ENCODE peak calls at places on chromosomes 6 and 20, in four cellular contexts. One of them, this sample, is unnamed.

GRCh38 chr6:157994126-157994795 is 12.6 kb downstream of the SYNJ2 start:
- DNase-seq in cardiac fibroblast: no peak
- DNase-seq in CD8-positive, alpha-beta T cell: no peak
- DNase-seq in K562: no peak
- DNase-seq in this sample: no peak

GRCh38 chr20:45014671-45015415 is 48.5 kb downstream of the STK4 start:
- DNase-seq in cardiac fibroblast: peak; percentile 67
- DNase-seq in CD8-positive, alpha-beta T cell: no peak
- DNase-seq in K562: no peak
- DNase-seq in this sample: no peak

GRCh38 chr6:52417675-52418111 is 2.4 kb upstream of the EFHC1 start:
- DNase-seq in cardiac fibroblast: peak; percentile 88
- DNase-seq in CD8-positive, alpha-beta T cell: no peak
- DNase-seq in K562: peak; percentile 43
- DNase-seq in this sample: no peak

GRCh38 chr20:15836634-15837033 is 736.6 kb downstream of the KIF16B start:
- DNase-seq in cardiac fibroblast: no peak
- DNase-seq in CD8-positive, alpha-beta T cell: no peak
- DNase-seq in K562: no peak
- DNase-seq in this sample: no peak

GRCh38 chr20:25067102-25067987 is 9.4 kb upstream of the ACSS1 start:
- DNase-seq in cardiac fibroblast: no peak
- DNase-seq in CD8-positive, alpha-beta T cell: no peak
- DNase-seq in K562: no peak
- DNase-seq in this sample: no peak

GRCh38 chr6:122789078-122789861 is at the start of gene SMPDL3A:
- DNase-seq in cardiac fibroblast: peak; percentile 79
- DNase-seq in CD8-positive, alpha-beta T cell: no peak
- DNase-seq in K562: peak; percentile 63
- DNase-seq in this sample: peak; percentile 91

GRCh38 chr6:118709859-118710350 is 58.5 kb upstream of the CEP85L start:
- DNase-seq in cardiac fibroblast: peak; percentile 87
- DNase-seq in CD8-positive, alpha-beta T cell: peak; percentile 60
- DNase-seq in K562: peak; percentile 77
- DNase-seq in this sample: peak; percentile 10

GRCh38 chr20:51175156-51175555 is 152.2 kb upstream of the KCNG1 start:
- DNase-seq in cardiac fibroblast: no peak
- DNase-seq in CD8-positive, alpha-beta T cell: no peak
- DNase-seq in K562: no peak
- DNase-seq in this sample: no peak

GRCh38 chr6:35473849-35474128 is 5.6 kb downstream of the RPL10A start:
- DNase-seq in cardiac fibroblast: no peak
- DNase-seq in CD8-positive, alpha-beta T cell: no peak
- DNase-seq in K562: no peak
- DNase-seq in this sample: no peak

GRCh38 chr6:110755411-110755834 is 59.8 kb downstream of the CDK19 start:
- DNase-seq in cardiac fibroblast: no peak
- DNase-seq in CD8-positive, alpha-beta T cell: no peak
- DNase-seq in K562: no peak
- DNase-seq in this sample: no peak

GRCh38 chr6:2948228-2949025 is 22.9 kb downstream of the SERPINB6 start:
- DNase-seq in cardiac fibroblast: no peak
- DNase-seq in CD8-positive, alpha-beta T cell: no peak
- DNase-seq in K562: no peak
- DNase-seq in this sample: no peak

GRCh38 chr6:54980511-54981275 is 134.1 kb downstream of the FAM83B start:
- DNase-seq in cardiac fibroblast: no peak
- DNase-seq in CD8-positive, alpha-beta T cell: no peak
- DNase-seq in K562: no peak
- DNase-seq in this sample: no peak

GRCh38 chr6:138523347-138524210 is 24.3 kb upstream of the NHSL1 start:
- DNase-seq in cardiac fibroblast: peak; percentile 36
- DNase-seq in CD8-positive, alpha-beta T cell: no peak
- DNase-seq in K562: no peak
- DNase-seq in this sample: no peak

GRCh38 chr6:97669191-97669651 is 386.2 kb upstream of the MMS22L start:
- DNase-seq in cardiac fibroblast: peak; percentile 22
- DNase-seq in CD8-positive, alpha-beta T cell: no peak
- DNase-seq in K562: no peak
- DNase-seq in this sample: no peak

GRCh38 chr6:4291453-4292403 is 156.4 kb upstream of the ECI2 start:
- DNase-seq in cardiac fibroblast: peak; percentile 64
- DNase-seq in CD8-positive, alpha-beta T cell: no peak
- DNase-seq in K562: peak; percentile 47
- DNase-seq in this sample: no peak

GRCh38 chr6:122548281-122548680 is 61.9 kb upstream of the PKIB start:
- DNase-seq in cardiac fibroblast: no peak
- DNase-seq in CD8-positive, alpha-beta T cell: no peak
- DNase-seq in K562: no peak
- DNase-seq in this sample: no peak

GRCh38 chr20:17992224-17992637 is 23.4 kb downstream of the MGME1 start:
- DNase-seq in cardiac fibroblast: peak; percentile 14
- DNase-seq in CD8-positive, alpha-beta T cell: no peak
- DNase-seq in K562: no peak
- DNase-seq in this sample: no peak

GRCh38 chr6:10403385-10404106 is 11.3 kb downstream of the TFAP2A start:
- DNase-seq in cardiac fibroblast: peak; percentile 66
- DNase-seq in CD8-positive, alpha-beta T cell: no peak
- DNase-seq in K562: peak; percentile 42
- DNase-seq in this sample: no peak

GRCh38 chr20:21520702-21521595 is 7.1 kb upstream of the NKX2-2 start:
- DNase-seq in cardiac fibroblast: peak; percentile 34
- DNase-seq in CD8-positive, alpha-beta T cell: no peak
- DNase-seq in K562: no peak
- DNase-seq in this sample: no peak
- TF ChIP-seq CTCF in cardiac fibroblast: no peak
- TF ChIP-seq CTCF in CD8-positive, alpha-beta T cell: no peak
- TF ChIP-seq CTCF in K562: no peak
- TF ChIP-seq CTCF in this sample: no peak

DNA sequence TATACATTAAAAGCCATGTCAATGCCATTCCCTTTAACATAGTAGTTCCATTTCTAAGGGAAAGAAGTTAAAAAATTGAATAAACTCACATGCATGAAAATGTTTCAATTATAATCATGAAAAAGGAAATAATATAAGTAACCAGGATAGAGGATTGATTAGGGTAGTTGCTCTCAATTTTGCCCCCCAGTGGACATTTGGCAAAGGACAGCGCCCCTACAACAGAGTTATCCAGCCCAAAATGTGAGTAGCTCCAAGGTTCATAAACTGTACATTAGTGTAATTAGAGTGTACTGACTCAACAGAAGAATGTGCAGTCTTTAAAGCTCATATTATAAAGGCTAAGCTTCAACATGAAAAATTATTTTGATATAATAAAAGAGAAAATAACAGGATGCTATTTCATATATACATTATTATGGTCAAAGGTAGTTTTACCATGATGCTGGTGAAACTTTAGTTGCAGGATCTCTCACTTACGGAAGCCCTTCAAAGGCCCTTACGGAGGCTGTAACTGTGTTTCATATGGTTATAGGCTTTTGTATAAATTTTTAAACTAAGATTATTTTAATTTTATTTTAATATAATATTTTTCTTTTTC is 403.4 kb downstream of the PLCB1 start:
- DNase-seq in cardiac fibroblast: peak; percentile 35
- DNase-seq in CD8-positive, alpha-beta T cell: no peak
- DNase-seq in K562: peak; percentile 1
- DNase-seq in this sample: peak; percentile 30
- TF ChIP-seq CTCF in cardiac fibroblast: peak; percentile 68
- TF ChIP-seq CTCF in CD8-positive, alpha-beta T cell: no peak
- TF ChIP-seq CTCF in K562: no peak
- TF ChIP-seq CTCF in this sample: peak; percentile 80

GRCh38 chr20:3696200-3696599 is 14.4 kb upstream of the ADAM33 start:
- DNase-seq in cardiac fibroblast: peak; percentile 28
- DNase-seq in CD8-positive, alpha-beta T cell: no peak
- DNase-seq in K562: no peak
- DNase-seq in this sample: no peak
- TF ChIP-seq CTCF in cardiac fibroblast: peak; percentile 57
- TF ChIP-seq CTCF in CD8-positive, alpha-beta T cell: no peak
- TF ChIP-seq CTCF in K562: peak; percentile 41
- TF ChIP-seq CTCF in this sample: peak; percentile 70

DNA sequence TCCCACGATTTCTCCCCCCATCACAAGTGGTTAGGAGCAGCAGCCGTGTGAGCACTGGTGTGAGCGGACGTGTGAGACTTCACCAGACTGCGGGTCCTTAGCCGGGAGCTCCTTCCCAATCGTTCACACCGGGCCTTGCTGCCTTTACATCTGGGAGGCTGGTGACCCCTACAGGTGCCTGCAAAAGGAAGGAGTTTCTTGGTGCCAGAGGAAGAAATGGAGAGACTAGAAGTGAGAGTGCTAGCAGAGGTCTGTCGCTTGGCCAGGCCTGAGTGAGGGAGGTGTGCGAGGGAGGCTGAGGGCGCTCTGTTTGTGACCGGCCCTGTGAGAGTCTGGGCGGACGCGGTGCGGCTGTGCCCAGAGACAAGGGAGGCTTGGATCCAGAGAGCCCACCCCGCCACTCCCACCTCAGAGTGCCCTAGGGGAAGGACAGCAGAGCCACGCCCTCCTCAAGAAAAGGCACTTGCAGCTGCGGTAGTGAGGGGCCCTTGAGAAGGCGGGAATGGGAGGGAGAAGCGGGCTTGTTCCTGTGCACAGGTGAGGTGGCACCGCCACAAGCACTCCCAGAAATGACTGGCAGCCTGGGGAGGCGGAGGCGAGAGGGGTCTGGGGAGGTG is 10.0 kb upstream of the ARMC2 start:
- DNase-seq in cardiac fibroblast: no peak
- DNase-seq in CD8-positive, alpha-beta T cell: no peak
- DNase-seq in K562: no peak
- DNase-seq in this sample: peak; percentile 44
- TF ChIP-seq CTCF in cardiac fibroblast: peak; percentile 6
- TF ChIP-seq CTCF in CD8-positive, alpha-beta T cell: no peak
- TF ChIP-seq CTCF in K562: peak; percentile 29
- TF ChIP-seq CTCF in this sample: no peak

GRCh38 chr6:85678602-85679444 is 36.1 kb upstream of the SYNCRIP start:
- DNase-seq in cardiac fibroblast: peak; percentile 99
- DNase-seq in CD8-positive, alpha-beta T cell: peak; percentile 95
- DNase-seq in K562: peak; percentile 97
- DNase-seq in this sample: peak; percentile 97
- TF ChIP-seq CTCF in cardiac fibroblast: no peak
- TF ChIP-seq CTCF in CD8-positive, alpha-beta T cell: no peak
- TF ChIP-seq CTCF in K562: no peak
- TF ChIP-seq CTCF in this sample: no peak

This sample was measured in endothelial cell.